ENCODE peak calls at places on chromosomes 1 and 21, in five cellular contexts. C is epithelial cell of esophagus, Y is AG08396, T is NCI-H1105 treated with DMSO at 0.1 percent for 48 hours, W is midbrain. K is an unnamed sample.

GRCh38 chr1:6445062-6445763 is 20.6 kb downstream of the ESPN start:
- DNase-seq in W (peak), Y (no peak), T (no peak), C (peak), K (no peak)

GRCh38 chr1:204972461-204972860 is 70.6 kb upstream of the CNTN2 start:
- DNase-seq in Y (no peak), T (no peak), W (no peak), C (no peak), K (no peak)

GRCh38 chr1:248824301-248824700 is 1.4 kb downstream of the SH3BP5L start:
- DNase-seq in Y (peak), C (no peak), T (no peak), W (no peak), K (no peak)

GRCh38 chr1:206737729-206738222 is 32.8 kb upstream of the IL19 start:
- DNase-seq in W (no peak), T (no peak), Y (no peak), C (no peak), K (no peak)

GRCh38 chr21:45515241-45516061 is 26.8 kb downstream of the SLC19A1 start:
- DNase-seq in C (no peak), Y (no peak), W (no peak), T (no peak), K (no peak)

GRCh38 chr1:221316491-221317056 is 425.3 kb downstream of the DUSP10 start:
- DNase-seq in Y (no peak), W (no peak), C (peak), T (no peak), K (no peak)

GRCh38 chr1:1609822-1610485 is 5.3 kb upstream of the MIB2 start:
- DNase-seq in T (no peak), Y (no peak), W (no peak), C (no peak), K (no peak)

GRCh38 chr1:59432531-59433439 is 135.9 kb downstream of the FGGY start:
- DNase-seq in T (no peak), C (no peak), Y (no peak), W (no peak), K (no peak)

GRCh38 chr1:5105744-5106143 is 451.3 kb downstream of the AJAP1 start:
- DNase-seq in Y (no peak), T (no peak), W (no peak), C (no peak), K (no peak)

GRCh38 chr1:154129392-154129970 is 25.4 kb downstream of the NUP210L start:
- DNase-seq in W (no peak), T (no peak), Y (peak), C (peak), K (no peak)

GRCh38 chr1:106678661-106679060 is 377.8 kb upstream of the PRMT6 start:
- DNase-seq in Y (no peak), T (no peak), W (no peak), C (peak), K (no peak)

GRCh38 chr1:27650527-27651175 is 15.7 kb upstream of the FGR start:
- DNase-seq in T (no peak), W (no peak), C (peak), Y (no peak), K (peak)

GRCh38 chr1:227378876-227379554 is 60.7 kb upstream of the CDC42BPA start:
- DNase-seq in W (no peak), Y (no peak), C (peak), T (no peak), K (peak)

GRCh38 chr21:23394458-23394857 is 2212.8 kb downstream of the MRPL39 start:
- DNase-seq in W (no peak), T (no peak), Y (no peak), C (no peak), K (no peak)

GRCh38 chr1:222889445-222889844 is 74.6 kb downstream of the DISP1 start:
- DNase-seq in Y (no peak), C (peak), W (no peak), T (no peak), K (no peak)

GRCh38 chr1:199007423-199007822 is 368.6 kb downstream of the PTPRC start:
- DNase-seq in T (no peak), C (peak), Y (no peak), W (no peak), K (peak)

GRCh38 chr1:110893908-110894490 is 21.1 kb downstream of the CD53 start:
- DNase-seq in T (no peak), W (no peak), C (no peak), Y (no peak), K (peak)

GRCh38 chr1:2469103-2469940 is 6.8 kb upstream of the PLCH2 start:
- DNase-seq in W (no peak), Y (no peak), C (no peak), T (no peak), K (no peak)

GRCh38 chr1:22347854-22348760 is 103.5 kb upstream of the ZBTB40 start:
- DNase-seq in W (no peak), Y (no peak), T (no peak), C (no peak), K (no peak)

GRCh38 chr1:224800486-224801119 is 128.9 kb upstream of the DNAH14 start:
- DNase-seq in Y (no peak), W (no peak), C (no peak), T (no peak), K (no peak)

GRCh38 chr1:204706838-204707509 is 21.4 kb upstream of the LRRN2 start:
- DNase-seq in T (peak), Y (no peak), W (no peak), C (no peak), K (no peak)

GRCh38 chr1:162011337-162012012 is 12.2 kb downstream of the OLFML2B start:
- DNase-seq in W (no peak), C (no peak), Y (no peak), T (no peak), K (no peak)

GRCh38 chr1:36322786-36323635 is 434 bp downstream of the EVA1B start:
- DNase-seq in C (no peak), T (no peak), W (no peak), Y (peak), K (peak)

GRCh38 chr1:215376544-215377264 is 190.4 kb upstream of the KCTD3 start:
- DNase-seq in C (no peak), W (no peak), T (no peak), Y (no peak), K (no peak)

GRCh38 chr1:205811660-205812059 is 1.3 kb downstream of the SLC41A1 start:
- DNase-seq in T (no peak), C (no peak), Y (peak), W (peak), K (no peak)

GRCh38 chr21:36661511-36662309 is 37.2 kb upstream of the SIM2 start:
- DNase-seq in Y (peak), T (no peak), C (peak), W (peak), K (no peak)

GRCh38 chr1:43354936-43355335 is 3.8 kb upstream of the CDC20 start:
- DNase-seq in T (no peak), C (no peak), W (no peak), Y (no peak), K (no peak)

GRCh38 chr1:76281306-76281705 is 206.8 kb downstream of the ST6GALNAC3 start:
- DNase-seq in W (no peak), Y (no peak), T (no peak), C (no peak), K (no peak)

GRCh38 chr1:150009604-150010387 is 730 bp downstream of the OTUD7B start:
- DNase-seq in T (peak), C (peak), Y (peak), W (peak), K (peak)

GRCh38 chr1:4690951-4691675 is 36.7 kb downstream of the AJAP1 start:
- DNase-seq in C (no peak), T (no peak), W (no peak), Y (no peak), K (no peak)

GRCh38 chr1:215523906-215524305 is 43.2 kb upstream of the KCTD3 start:
- DNase-seq in T (no peak), C (no peak), W (no peak), Y (no peak), K (no peak)

GRCh38 chr1:45850017-45850416 is 46.6 kb downstream of the MAST2 start:
- DNase-seq in T (no peak), C (no peak), Y (no peak), W (no peak), K (no peak)

GRCh38 chr1:159229486-159229885 is 24.8 kb downstream of the ACKR1 start:
- DNase-seq in W (no peak), T (no peak), Y (no peak), C (no peak), K (no peak)